ENCODE peak calls at places on chromosomes 11 and 22, in five cellular contexts. T is mesothelial cell of epicardium; W is stimulated activated CD4-positive, alpha-beta T cell treated with anti-CD3 and anti-CD28 coated beads, Interleukin-15, amount 100 ng/mL, for 24 hours; C is uterus; F is SW480. D is an unnamed sample.

GRCh38 chr11:27524155-27524554 is 17.6 kb upstream of the LIN7C start:
- DNase-seq in T (no peak), W (no peak), C (no peak), F (peak; percentile 14), D (no peak)

GRCh38 chr11:119722281-119722794 is 6.7 kb downstream of the NECTIN1 start:
- DNase-seq in T (no peak), W (no peak), C (no peak), F (peak; percentile 88), D (no peak)

GRCh38 chr11:120135838-120136237 is 2.1 kb downstream of the TRIM29 start:
- DNase-seq in T (peak; percentile 10), W (no peak), C (no peak), F (no peak), D (no peak)

GRCh38 chr22:30890689-30891442 is 77.7 kb downstream of the MORC2 start:
- DNase-seq in T (no peak), W (peak; percentile 57), C (no peak), F (peak; percentile 20), D (peak; percentile 38)

GRCh38 chr11:111512296-111513239 is at the start of gene BTG4:
- DNase-seq in T (no peak), W (peak; percentile 53), C (no peak), F (no peak), D (no peak)

GRCh38 chr11:82183346-82183745 is 550.3 kb downstream of the FAM181B start:
- DNase-seq in T (no peak), W (no peak), C (no peak), F (no peak), D (no peak)

GRCh38 chr11:128663824-128664223 is 30.0 kb upstream of the FLI1 start:
- DNase-seq in T (no peak), W (no peak), C (no peak), F (no peak), D (no peak)

GRCh38 chr11:18632841-18633240 is 1.3 kb downstream of the SPTY2D1 start:
- DNase-seq in T (no peak), W (no peak), C (no peak), F (no peak), D (no peak)